ENCODE peak calls at places on chromosomes 16 and 17, in five cellular contexts. M, J, Q, G and S are unnamed samples.

GRCh38 chr16:19717319-19717718 is 708 bp downstream of the KNOP1 start:
- DNase-seq in J (peak), Q (no peak), G (no peak), M (peak), S (no peak)

GRCh38 chr16:54318941-54319340 is 32.4 kb upstream of the IRX3 start:
- DNase-seq in Q (no peak), J (peak), G (no peak), M (no peak), S (no peak)

GRCh38 chr16:81657224-81657623 is 121.9 kb upstream of the PLCG2 start:
- DNase-seq in G (no peak), M (no peak), J (no peak), Q (no peak), S (no peak)

GRCh38 chr17:4899341-4900230 is at the start of gene C17orf107:
- DNase-seq in M (peak), Q (peak), G (peak), J (peak), S (no peak)

GRCh38 chr16:81242977-81243618 is 4.6 kb downstream of the BCO1 start:
- DNase-seq in J (no peak), G (no peak), Q (no peak), M (no peak), S (no peak)

GRCh38 chr17:40366861-40367518 is 2.5 kb upstream of the GJD3 start:
- DNase-seq in J (no peak), Q (no peak), G (no peak), M (no peak), S (no peak)

GRCh38 chr16:50972899-50973298 is 178.2 kb downstream of the SALL1 start:
- DNase-seq in M (no peak), Q (no peak), J (no peak), G (no peak), S (no peak)

GRCh38 chr17:77596491-77597420 is 361.7 kb upstream of the TNRC6C start:
- DNase-seq in M (no peak), J (no peak), Q (no peak), G (no peak), S (no peak)

GRCh38 chr16:20673882-20674683 is 23.4 kb downstream of the ACSM1 start:
- DNase-seq in M (no peak), G (no peak), J (no peak), Q (no peak), S (no peak)